ENCODE peak calls at places on chromosomes 3 and 15, in ten cellular contexts. S, G, X, P, L, C, E, K, N and Z are unnamed samples.

GRCh38 chr15:92077353-92078080 is 224.0 kb downstream of the SLCO3A1 start:
- DNase-seq in S (peak; percentile 35), G (peak; percentile 91), X (peak; percentile 85), P (peak; percentile 85), L (peak; percentile 68), C (peak; percentile 69), E (peak; percentile 88), K (peak; percentile 69), N (peak; percentile 85), Z (peak; percentile 55)

GRCh38 chr3:106809633-106810460 is 567.4 kb upstream of the CCDC54 start:
- DNase-seq in S (no peak), G (peak; percentile 42), X (no peak), P (no peak), L (no peak), C (no peak), E (no peak), K (no peak), N (peak; percentile 36), Z (no peak)

GRCh38 chr3:122415104-122415744 is 638 bp downstream of the WDR5B start:
- DNase-seq in S (peak; percentile 65), G (peak; percentile 91), X (no peak), P (no peak), L (peak; percentile 41), C (peak; percentile 74), E (peak; percentile 67), K (peak; percentile 64), N (peak; percentile 67), Z (peak; percentile 52)

GRCh38 chr3:152835311-152836102 is 576 bp downstream of the P2RY1 start:
- DNase-seq in S (no peak), G (no peak), X (peak; percentile 72), P (peak; percentile 89), L (peak; percentile 43), C (peak; percentile 46), E (peak; percentile 84), K (peak; percentile 40), N (peak; percentile 71), Z (no peak)

GRCh38 chr3:102400142-102400541 is 34.7 kb upstream of the ZPLD1 start:
- DNase-seq in S (no peak), G (no peak), X (no peak), P (no peak), L (no peak), C (no peak), E (no peak), K (peak; percentile 64), N (peak; percentile 23), Z (no peak)

GRCh38 chr3:134323966-134324962 is 50.0 kb downstream of the AMOTL2 start:
- DNase-seq in S (no peak), G (no peak), X (no peak), P (no peak), L (no peak), C (no peak), E (no peak), K (no peak), N (no peak), Z (no peak)

GRCh38 chr15:87345955-87346354 is 910.6 kb downstream of the NTRK3 start:
- DNase-seq in S (no peak), G (no peak), X (no peak), P (no peak), L (no peak), C (no peak), E (no peak), K (peak; percentile 13), N (no peak), Z (no peak)

GRCh38 chr3:67790043-67790442 is 135.6 kb upstream of the SUCLG2 start:
- DNase-seq in S (peak; percentile 48), G (peak; percentile 82), X (no peak), P (no peak), L (peak; percentile 11), C (peak; percentile 22), E (peak; percentile 62), K (peak; percentile 49), N (peak; percentile 63), Z (peak; percentile 55)

GRCh38 chr15:36361351-36361870 is 218.0 kb upstream of the CDIN1 start:
- DNase-seq in S (no peak), G (no peak), X (no peak), P (no peak), L (no peak), C (no peak), E (no peak), K (peak; percentile 22), N (peak; percentile 70), Z (no peak)

GRCh38 chr3:187342255-187342654 is 25.9 kb upstream of the RTP4 start:
- DNase-seq in S (no peak), G (no peak), X (no peak), P (no peak), L (no peak), C (no peak), E (no peak), K (no peak), N (no peak), Z (no peak)

GRCh38 chr3:104536715-104537114 is 830.0 kb upstream of the ALCAM start:
- DNase-seq in S (no peak), G (peak; percentile 84), X (no peak), P (no peak), L (no peak), C (no peak), E (no peak), K (no peak), N (no peak), Z (no peak)

GRCh38 chr3:179837374-179837773 is 184.5 kb downstream of the USP13 start:
- DNase-seq in S (no peak), G (no peak), X (no peak), P (no peak), L (no peak), C (no peak), E (no peak), K (no peak), N (peak; percentile 12), Z (no peak)

GRCh38 chr3:58585994-58586393 is 8.8 kb upstream of the FAM107A start:
- DNase-seq in S (no peak), G (no peak), X (no peak), P (no peak), L (no peak), C (no peak), E (peak; percentile 52), K (no peak), N (peak; percentile 40), Z (no peak)

GRCh38 chr3:112111785-112112402 is 21.2 kb downstream of the GCSAM start:
- DNase-seq in S (peak; percentile 58), G (peak; percentile 94), X (no peak), P (no peak), L (peak; percentile 66), C (peak; percentile 53), E (peak; percentile 87), K (peak; percentile 89), N (peak; percentile 78), Z (peak; percentile 73)

GRCh38 chr15:62173215-62173614 is 8.1 kb upstream of the C2CD4B start:
- DNase-seq in S (no peak), G (no peak), X (no peak), P (no peak), L (no peak), C (no peak), E (no peak), K (peak; percentile 29), N (peak; percentile 29), Z (no peak)

GRCh38 chr3:11635671-11636371 is 7.9 kb downstream of the VGLL4 start:
- DNase-seq in S (no peak), G (no peak), X (no peak), P (no peak), L (no peak), C (no peak), E (no peak), K (no peak), N (peak; percentile 39), Z (no peak)
- H3K4me1 ChIP-seq in S (peaks cover 41% of the 10 kb centered on the region), G (peaks cover 54% of the 10 kb centered on the region), X (peaks cover 100% of the 10 kb centered on the region), P (peaks cover 37% of the 10 kb centered on the region), L (peaks cover 13% of the 10 kb centered on the region), C (peaks cover 73% of the 10 kb centered on the region), E (peaks cover 50% of the 10 kb centered on the region), K (peaks cover 15% of the 10 kb centered on the region), N (peaks cover 60% of the 10 kb centered on the region), Z (peaks cover 72% of the 10 kb centered on the region)

GRCh38 chr15:68794307-68794706 is 26.4 kb downstream of the ANP32A start:
- DNase-seq in S (no peak), G (no peak), X (no peak), P (no peak), L (no peak), C (no peak), E (no peak), K (no peak), N (no peak), Z (no peak)
- H3K4me1 ChIP-seq in S (peaks cover 93% of the 10 kb centered on the region), G (peaks cover 29% of the 10 kb centered on the region), X (peaks cover 87% of the 10 kb centered on the region), P (peaks cover 70% of the 10 kb centered on the region), L (peaks cover 47% of the 10 kb centered on the region), C (peaks cover 71% of the 10 kb centered on the region), E (peaks cover 66% of the 10 kb centered on the region), K (no peaks in the 10 kb centered on the region), N (peaks cover 15% of the 10 kb centered on the region), Z (peaks cover 98% of the 10 kb centered on the region)

GRCh38 chr15:68797157-68797556 is 23.5 kb downstream of the ANP32A start:
- DNase-seq in S (no peak), G (no peak), X (no peak), P (peak; percentile 28), L (no peak), C (no peak), E (no peak), K (no peak), N (peak; percentile 43), Z (no peak)
- H3K4me1 ChIP-seq in S (peaks cover 65% of the 10 kb centered on the region), G (peaks cover 51% of the 10 kb centered on the region), X (peaks cover 70% of the 10 kb centered on the region), P (peaks cover 51% of the 10 kb centered on the region), L (peaks cover 37% of the 10 kb centered on the region), C (peaks cover 49% of the 10 kb centered on the region), E (peaks cover 48% of the 10 kb centered on the region), K (no peaks in the 10 kb centered on the region), N (peaks cover 15% of the 10 kb centered on the region), Z (peaks cover 99% of the 10 kb centered on the region)

DNA sequence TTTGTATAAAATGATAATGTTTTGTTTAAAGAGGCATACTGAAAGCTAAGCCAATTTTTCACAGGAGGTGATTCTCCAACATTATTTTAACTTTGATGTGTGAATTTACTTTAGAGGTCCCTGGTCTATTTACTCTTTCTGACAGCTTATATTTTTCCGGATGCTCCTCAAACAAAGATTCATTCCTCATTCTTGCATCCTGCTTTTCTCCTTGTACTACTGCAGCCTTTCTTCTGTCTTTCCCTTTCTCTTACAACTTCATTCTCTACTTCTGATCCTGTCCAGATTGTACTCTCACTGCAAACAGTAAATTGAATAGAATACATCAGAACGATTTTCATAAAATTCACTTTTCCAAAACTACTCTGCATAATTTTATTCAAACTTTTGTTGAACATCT is 5.1 kb downstream of the NPTN start:
- DNase-seq in S (no peak), G (no peak), X (no peak), P (no peak), L (no peak), C (no peak), E (no peak), K (no peak), N (no peak), Z (no peak)
- H3K4me1 ChIP-seq in S (peaks cover 28% of the 10 kb centered on the region), G (peaks cover 74% of the 10 kb centered on the region), X (peaks cover 88% of the 10 kb centered on the region), P (peaks cover 2% of the 10 kb centered on the region), L (peaks cover 5% of the 10 kb centered on the region), C (peaks cover 87% of the 10 kb centered on the region), E (peaks cover 36% of the 10 kb centered on the region), K (peaks cover 79% of the 10 kb centered on the region), N (peaks cover 77% of the 10 kb centered on the region), Z (peaks cover 37% of the 10 kb centered on the region)